ENCODE peak calls at places on chromosomes 12 and 14, in six cellular contexts. One of them, this sample, is unnamed.

GRCh38 chr12:124727922-124728321 is 135.7 kb downstream of the SCARB1 start:
- DNase-seq in activated CD8-positive, alpha-beta memory T cell treated with anti-CD3 and anti-CD28 coated beads, Interleukin-2, amount 10 ng/mL, durations not matched to agents 7 days and 5 days: no peak
- DNase-seq in tibial artery: no peak
- DNase-seq in cortex of kidney: no peak
- DNase-seq in neuronal stem cell: no peak
- DNase-seq in G401: no peak
- DNase-seq in this sample: no peak

GRCh38 chr12:63991036-63991547 is 146.6 kb downstream of the SRGAP1 start:
- DNase-seq in tibial artery: no peak
- DNase-seq in neuronal stem cell: no peak
- DNase-seq in G401: no peak
- DNase-seq in activated CD8-positive, alpha-beta memory T cell treated with anti-CD3 and anti-CD28 coated beads, Interleukin-2, amount 10 ng/mL, durations not matched to agents 7 days and 5 days: no peak
- DNase-seq in cortex of kidney: no peak
- DNase-seq in this sample: no peak

GRCh38 chr12:113065126-113066007 is 8.8 kb downstream of the DTX1 start:
- DNase-seq in G401: no peak
- DNase-seq in cortex of kidney: no peak
- DNase-seq in activated CD8-positive, alpha-beta memory T cell treated with anti-CD3 and anti-CD28 coated beads, Interleukin-2, amount 10 ng/mL, durations not matched to agents 7 days and 5 days: no peak
- DNase-seq in tibial artery: no peak
- DNase-seq in neuronal stem cell: peak
- DNase-seq in this sample: no peak

GRCh38 chr12:116959845-116960514 is 49.2 kb downstream of the FBXW8 start:
- DNase-seq in neuronal stem cell: no peak
- DNase-seq in activated CD8-positive, alpha-beta memory T cell treated with anti-CD3 and anti-CD28 coated beads, Interleukin-2, amount 10 ng/mL, durations not matched to agents 7 days and 5 days: peak
- DNase-seq in cortex of kidney: no peak
- DNase-seq in G401: peak
- DNase-seq in tibial artery: no peak
- DNase-seq in this sample: peak

GRCh38 chr12:24960222-24960855 is 11.4 kb upstream of the BCAT1 start:
- DNase-seq in cortex of kidney: no peak
- DNase-seq in tibial artery: no peak
- DNase-seq in neuronal stem cell: no peak
- DNase-seq in G401: no peak
- DNase-seq in activated CD8-positive, alpha-beta memory T cell treated with anti-CD3 and anti-CD28 coated beads, Interleukin-2, amount 10 ng/mL, durations not matched to agents 7 days and 5 days: peak
- DNase-seq in this sample: no peak

GRCh38 chr12:109494348-109494881 is 17.0 kb downstream of the UBE3B start:
- DNase-seq in cortex of kidney: no peak
- DNase-seq in neuronal stem cell: no peak
- DNase-seq in G401: no peak
- DNase-seq in tibial artery: no peak
- DNase-seq in activated CD8-positive, alpha-beta memory T cell treated with anti-CD3 and anti-CD28 coated beads, Interleukin-2, amount 10 ng/mL, durations not matched to agents 7 days and 5 days: no peak
- DNase-seq in this sample: no peak

GRCh38 chr12:56391721-56392120 is 29.1 kb upstream of the APOF start:
- DNase-seq in activated CD8-positive, alpha-beta memory T cell treated with anti-CD3 and anti-CD28 coated beads, Interleukin-2, amount 10 ng/mL, durations not matched to agents 7 days and 5 days: peak
- DNase-seq in cortex of kidney: no peak
- DNase-seq in neuronal stem cell: no peak
- DNase-seq in tibial artery: no peak
- DNase-seq in G401: no peak
- DNase-seq in this sample: no peak

GRCh38 chr12:12726543-12727093 is 9.4 kb downstream of the CDKN1B start:
- DNase-seq in activated CD8-positive, alpha-beta memory T cell treated with anti-CD3 and anti-CD28 coated beads, Interleukin-2, amount 10 ng/mL, durations not matched to agents 7 days and 5 days: no peak
- DNase-seq in tibial artery: peak
- DNase-seq in cortex of kidney: no peak
- DNase-seq in neuronal stem cell: no peak
- DNase-seq in G401: no peak
- DNase-seq in this sample: peak

GRCh38 chr12:103851127-103851526 is 10.1 kb upstream of the NT5DC3 start:
- DNase-seq in cortex of kidney: no peak
- DNase-seq in neuronal stem cell: no peak
- DNase-seq in tibial artery: no peak
- DNase-seq in G401: no peak
- DNase-seq in activated CD8-positive, alpha-beta memory T cell treated with anti-CD3 and anti-CD28 coated beads, Interleukin-2, amount 10 ng/mL, durations not matched to agents 7 days and 5 days: no peak
- DNase-seq in this sample: no peak

GRCh38 chr14:90495357-90496276 is 98.8 kb downstream of the CALM1 start:
- DNase-seq in neuronal stem cell: peak
- DNase-seq in G401: no peak
- DNase-seq in activated CD8-positive, alpha-beta memory T cell treated with anti-CD3 and anti-CD28 coated beads, Interleukin-2, amount 10 ng/mL, durations not matched to agents 7 days and 5 days: peak
- DNase-seq in cortex of kidney: no peak
- DNase-seq in tibial artery: no peak
- DNase-seq in this sample: peak

GRCh38 chr12:89893972-89894706 is 185.5 kb upstream of the ATP2B1 start:
- DNase-seq in neuronal stem cell: no peak
- DNase-seq in tibial artery: no peak
- DNase-seq in cortex of kidney: no peak
- DNase-seq in activated CD8-positive, alpha-beta memory T cell treated with anti-CD3 and anti-CD28 coated beads, Interleukin-2, amount 10 ng/mL, durations not matched to agents 7 days and 5 days: no peak
- DNase-seq in G401: no peak
- DNase-seq in this sample: no peak

GRCh38 chr12:105393586-105393985 is 63.1 kb downstream of the C12orf75 start:
- DNase-seq in activated CD8-positive, alpha-beta memory T cell treated with anti-CD3 and anti-CD28 coated beads, Interleukin-2, amount 10 ng/mL, durations not matched to agents 7 days and 5 days: no peak
- DNase-seq in cortex of kidney: no peak
- DNase-seq in neuronal stem cell: no peak
- DNase-seq in G401: no peak
- DNase-seq in tibial artery: no peak
- DNase-seq in this sample: no peak

GRCh38 chr12:106327256-106327852 is 24.8 kb downstream of the TCP11L2 start:
- DNase-seq in neuronal stem cell: no peak
- DNase-seq in cortex of kidney: no peak
- DNase-seq in G401: no peak
- DNase-seq in tibial artery: no peak
- DNase-seq in activated CD8-positive, alpha-beta memory T cell treated with anti-CD3 and anti-CD28 coated beads, Interleukin-2, amount 10 ng/mL, durations not matched to agents 7 days and 5 days: no peak
- DNase-seq in this sample: no peak

GRCh38 chr12:113010701-113011100 is 32.4 kb downstream of the OAS2 start:
- DNase-seq in neuronal stem cell: no peak
- DNase-seq in cortex of kidney: no peak
- DNase-seq in activated CD8-positive, alpha-beta memory T cell treated with anti-CD3 and anti-CD28 coated beads, Interleukin-2, amount 10 ng/mL, durations not matched to agents 7 days and 5 days: no peak
- DNase-seq in tibial artery: no peak
- DNase-seq in G401: no peak
- DNase-seq in this sample: no peak

GRCh38 chr12:74412607-74413230 is 124.9 kb upstream of the ATXN7L3B start:
- DNase-seq in G401: peak
- DNase-seq in activated CD8-positive, alpha-beta memory T cell treated with anti-CD3 and anti-CD28 coated beads, Interleukin-2, amount 10 ng/mL, durations not matched to agents 7 days and 5 days: no peak
- DNase-seq in cortex of kidney: no peak
- DNase-seq in neuronal stem cell: peak
- DNase-seq in tibial artery: no peak
- DNase-seq in this sample: peak

GRCh38 chr14:93932642-93933041 is 5.5 kb downstream of the FAM181A start:
- DNase-seq in G401: no peak
- DNase-seq in activated CD8-positive, alpha-beta memory T cell treated with anti-CD3 and anti-CD28 coated beads, Interleukin-2, amount 10 ng/mL, durations not matched to agents 7 days and 5 days: no peak
- DNase-seq in cortex of kidney: no peak
- DNase-seq in neuronal stem cell: no peak
- DNase-seq in tibial artery: no peak
- DNase-seq in this sample: no peak

GRCh38 chr12:11756022-11756421 is 106.5 kb downstream of the ETV6 start:
- DNase-seq in activated CD8-positive, alpha-beta memory T cell treated with anti-CD3 and anti-CD28 coated beads, Interleukin-2, amount 10 ng/mL, durations not matched to agents 7 days and 5 days: no peak
- DNase-seq in G401: no peak
- DNase-seq in cortex of kidney: no peak
- DNase-seq in neuronal stem cell: no peak
- DNase-seq in tibial artery: no peak
- DNase-seq in this sample: peak

GRCh38 chr12:116222358-116222757 is 55.1 kb downstream of the MED13L start:
- DNase-seq in neuronal stem cell: no peak
- DNase-seq in cortex of kidney: no peak
- DNase-seq in G401: no peak
- DNase-seq in tibial artery: peak
- DNase-seq in activated CD8-positive, alpha-beta memory T cell treated with anti-CD3 and anti-CD28 coated beads, Interleukin-2, amount 10 ng/mL, durations not matched to agents 7 days and 5 days: no peak
- DNase-seq in this sample: peak

GRCh38 chr12:120468271-120468845 is 1.2 kb downstream of the SRSF9 start:
- DNase-seq in G401: peak
- DNase-seq in activated CD8-positive, alpha-beta memory T cell treated with anti-CD3 and anti-CD28 coated beads, Interleukin-2, amount 10 ng/mL, durations not matched to agents 7 days and 5 days: peak
- DNase-seq in tibial artery: peak
- DNase-seq in neuronal stem cell: peak
- DNase-seq in cortex of kidney: no peak
- DNase-seq in this sample: no peak

GRCh38 chr12:65293735-65294134 is 15.3 kb downstream of the MSRB3 start:
- DNase-seq in activated CD8-positive, alpha-beta memory T cell treated with anti-CD3 and anti-CD28 coated beads, Interleukin-2, amount 10 ng/mL, durations not matched to agents 7 days and 5 days: no peak
- DNase-seq in tibial artery: no peak
- DNase-seq in cortex of kidney: no peak
- DNase-seq in G401: no peak
- DNase-seq in neuronal stem cell: no peak
- DNase-seq in this sample: no peak

GRCh38 chr14:102319351-102320032 is at the start of gene ZNF839:
- DNase-seq in neuronal stem cell: peak
- DNase-seq in cortex of kidney: peak
- DNase-seq in G401: peak
- DNase-seq in activated CD8-positive, alpha-beta memory T cell treated with anti-CD3 and anti-CD28 coated beads, Interleukin-2, amount 10 ng/mL, durations not matched to agents 7 days and 5 days: peak
- DNase-seq in tibial artery: peak
- DNase-seq in this sample: peak

This sample was measured in small intestine.